ENCODE peak calls at places on chromosomes 3 and 15, in five cellular contexts. F, A, M, N and R are unnamed samples.

GRCh38 chr3:103511891-103512290 is 1077.1 kb downstream of the ZPLD1 start:
- DNase-seq in F (no peak), A (no peak), M (no peak), N (no peak), R (no peak)

GRCh38 chr15:83993591-83993990 is 242.0 kb upstream of the GOLGA6L4 start:
- DNase-seq in F (no peak), A (no peak), M (no peak), N (no peak), R (no peak)

GRCh38 chr3:76061654-76062053 is 276.3 kb upstream of the ZNF717 start:
- DNase-seq in F (no peak), A (no peak), M (no peak), N (no peak), R (no peak)

GRCh38 chr3:177213806-177214528 is 16.7 kb upstream of the TBL1XR1 start:
- DNase-seq in F (no peak), A (no peak), M (no peak), N (no peak), R (no peak)

GRCh38 chr3:77041156-77041696 is 1.3 kb downstream of the ROBO2 start:
- DNase-seq in F (no peak), A (no peak), M (no peak), N (no peak), R (no peak)

GRCh38 chr3:36800533-36801116 is 36.3 kb upstream of the DCLK3 start:
- DNase-seq in F (no peak), A (no peak), M (no peak), N (no peak), R (no peak)

GRCh38 chr15:29437888-29438713 is 168.5 kb upstream of the NSMCE3 start:
- DNase-seq in F (no peak), A (no peak), M (no peak), N (no peak), R (no peak)

GRCh38 chr3:138078901-138079344 is 36.5 kb downstream of the DZIP1L start:
- DNase-seq in F (no peak), A (no peak), M (peak; percentile 94), N (peak; percentile 98), R (no peak)

GRCh38 chr15:96181873-96182301 is 148.6 kb upstream of the NR2F2 start:
- DNase-seq in F (no peak), A (no peak), M (peak; percentile 52), N (peak; percentile 69), R (peak; percentile 25)

GRCh38 chr15:83010709-83011270 is 649 bp downstream of the C15orf40 start:
- DNase-seq in F (no peak), A (peak; percentile 91), M (peak; percentile 79), N (peak; percentile 78), R (peak; percentile 56)

GRCh38 chr3:189513281-189514151 is 117.7 kb upstream of the TP63 start:
- DNase-seq in F (no peak), A (no peak), M (no peak), N (no peak), R (no peak)

GRCh38 chr3:126781889-126782491 is 78.0 kb downstream of the CHCHD6 start:
- DNase-seq in F (no peak), A (no peak), M (peak; percentile 61), N (peak; percentile 14), R (no peak)

GRCh38 chr3:44264146-44264545 is 22.5 kb downstream of the TOPAZ1 start:
- DNase-seq in F (no peak), A (no peak), M (no peak), N (no peak), R (no peak)

GRCh38 chr3:109071349-109072142 is 46.4 kb downstream of the MORC1 start:
- DNase-seq in F (no peak), A (no peak), M (no peak), N (no peak), R (no peak)

GRCh38 chr15:89119489-89120478 is 31.5 kb downstream of the ABHD2 start:
- DNase-seq in F (no peak), A (no peak), M (no peak), N (peak; percentile 95), R (no peak)

GRCh38 chr3:117278424-117279190 is 569.0 kb downstream of the TUSC7 start:
- DNase-seq in F (no peak), A (no peak), M (no peak), N (no peak), R (no peak)

GRCh38 chr15:99426431-99427105 is 139.2 kb upstream of the MEF2A start:
- DNase-seq in F (peak; percentile 72), A (no peak), M (no peak), N (no peak), R (no peak)

GRCh38 chr15:75669191-75669878 is 21.6 kb downstream of the SNX33 start:
- DNase-seq in F (peak; percentile 89), A (no peak), M (no peak), N (no peak), R (no peak)

GRCh38 chr3:93867425-93867824 is 106.3 kb downstream of the PROS1 start:
- DNase-seq in F (no peak), A (no peak), M (no peak), N (no peak), R (no peak)

GRCh38 chr15:101359365-101359947 is 64.4 kb upstream of the SNRPA1 start:
- DNase-seq in F (no peak), A (no peak), M (no peak), N (peak; percentile 24), R (no peak)

GRCh38 chr15:101027920-101028319 is 108.8 kb downstream of the LRRK1 start:
- DNase-seq in F (peak; percentile 27), A (peak; percentile 27), M (no peak), N (no peak), R (no peak)

GRCh38 chr3:129822679-129823078 is 70.8 kb downstream of the TMCC1 start:
- DNase-seq in F (no peak), A (no peak), M (peak; percentile 50), N (no peak), R (no peak)

GRCh38 chr3:52240059-52240885 is 1.3 kb upstream of the TWF2 start:
- DNase-seq in F (peak; percentile 29), A (no peak), M (peak; percentile 87), N (peak; percentile 88), R (no peak)

GRCh38 chr3:37905987-37906674 is 44.5 kb downstream of the CTDSPL start:
- DNase-seq in F (no peak), A (no peak), M (peak; percentile 65), N (peak; percentile 22), R (no peak)

GRCh38 chr15:85667491-85668424 is 127.0 kb downstream of the KLHL25 start:
- DNase-seq in F (no peak), A (no peak), M (peak; percentile 100), N (peak; percentile 99), R (no peak)

GRCh38 chr15:89998141-89998661 is 2.9 kb upstream of the ZNF710 start:
- DNase-seq in F (no peak), A (no peak), M (peak; percentile 66), N (peak; percentile 77), R (no peak)

GRCh38 chr15:100189849-100190248 is 151.9 kb downstream of the ADAMTS17 start:
- DNase-seq in F (no peak), A (peak; percentile 13), M (no peak), N (no peak), R (no peak)

GRCh38 chr3:112333386-112334334 is 704 bp downstream of the CD200 start:
- DNase-seq in F (no peak), A (peak; percentile 76), M (no peak), N (no peak), R (no peak)

GRCh38 chr3:149186726-149187125 is 34.9 kb downstream of the CP start:
- DNase-seq in F (no peak), A (no peak), M (no peak), N (no peak), R (no peak)

GRCh38 chr3:194575484-194576210 is 57.6 kb downstream of the TMEM44 start:
- DNase-seq in F (no peak), A (peak; percentile 67), M (no peak), N (peak; percentile 61), R (no peak)

GRCh38 chr15:99536422-99537033 is 29.3 kb upstream of the MEF2A start:
- DNase-seq in F (no peak), A (no peak), M (peak; percentile 78), N (peak; percentile 83), R (no peak)

GRCh38 chr15:63939531-63940130 is 105.9 kb upstream of the HERC1 start:
- DNase-seq in F (no peak), A (peak; percentile 60), M (peak; percentile 22), N (peak; percentile 73), R (no peak)

GRCh38 chr3:46076606-46077005 is 49.3 kb upstream of the XCR1 start:
- DNase-seq in F (no peak), A (no peak), M (no peak), N (no peak), R (no peak)
- TF ChIP-seq CTCF in F (peak; percentile 54), A (no peak), M (peak; percentile 53), N (peak; percentile 37), R (no peak)

DNA sequence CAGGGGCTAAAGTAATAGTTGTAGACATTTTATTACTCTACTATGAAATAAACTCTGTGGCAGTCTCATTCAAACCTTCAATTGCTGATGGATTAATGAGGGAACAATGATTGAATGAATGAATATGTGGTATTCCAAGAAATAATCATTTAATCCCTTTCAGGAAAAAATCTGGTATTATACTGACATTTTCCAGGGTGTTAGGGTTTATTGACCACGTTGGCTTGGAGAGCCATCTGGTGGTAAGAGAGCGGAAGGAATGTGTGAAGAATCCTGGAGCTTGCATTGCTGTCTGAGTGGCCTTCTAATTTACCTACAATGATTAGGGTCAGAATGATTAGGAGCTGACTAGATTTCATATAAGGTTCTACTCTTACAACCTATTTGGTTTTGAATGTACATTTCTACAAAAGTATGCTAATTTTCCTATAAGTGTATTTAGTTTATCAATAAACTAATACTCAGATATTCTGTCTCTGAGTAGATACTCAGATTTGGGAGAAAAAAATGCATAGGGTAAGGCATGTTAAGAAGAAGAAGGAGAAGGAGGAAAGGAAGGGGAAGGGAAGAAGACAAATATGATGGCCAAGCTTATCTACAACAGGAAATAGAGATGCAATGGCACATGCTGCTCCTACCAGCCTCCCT is 249.9 kb downstream of the ROBO1 start:
- DNase-seq in F (no peak), A (peak; percentile 64), M (peak; percentile 26), N (peak; percentile 49), R (no peak)
- TF ChIP-seq CTCF in F (peak; percentile 86), A (peak; percentile 90), M (peak; percentile 75), N (peak; percentile 80), R (no peak)

DNA sequence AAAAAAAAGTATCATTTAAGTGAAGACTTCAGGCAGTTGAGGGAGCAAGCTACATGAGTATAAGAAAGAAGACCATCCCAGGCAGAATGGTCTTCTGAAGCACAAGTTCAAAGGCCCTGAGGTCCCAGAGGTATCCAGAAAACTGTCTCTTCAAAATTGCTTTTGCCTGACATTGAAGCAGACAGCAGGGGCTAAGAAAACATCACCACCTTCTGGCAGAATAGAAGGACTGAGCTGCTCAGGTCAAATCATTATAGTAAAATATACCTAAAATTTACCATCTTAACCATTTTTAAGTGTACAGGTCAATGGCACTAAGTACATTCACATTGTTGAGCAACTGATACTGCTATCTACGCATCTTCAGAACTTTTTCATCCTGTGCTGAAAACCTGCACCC is 16.4 kb downstream of the GPR160 start:
- DNase-seq in F (no peak), A (no peak), M (no peak), N (no peak), R (no peak)
- TF ChIP-seq CTCF in F (peak; percentile 48), A (peak; percentile 64), M (peak; percentile 63), N (peak; percentile 44), R (no peak)

DNA sequence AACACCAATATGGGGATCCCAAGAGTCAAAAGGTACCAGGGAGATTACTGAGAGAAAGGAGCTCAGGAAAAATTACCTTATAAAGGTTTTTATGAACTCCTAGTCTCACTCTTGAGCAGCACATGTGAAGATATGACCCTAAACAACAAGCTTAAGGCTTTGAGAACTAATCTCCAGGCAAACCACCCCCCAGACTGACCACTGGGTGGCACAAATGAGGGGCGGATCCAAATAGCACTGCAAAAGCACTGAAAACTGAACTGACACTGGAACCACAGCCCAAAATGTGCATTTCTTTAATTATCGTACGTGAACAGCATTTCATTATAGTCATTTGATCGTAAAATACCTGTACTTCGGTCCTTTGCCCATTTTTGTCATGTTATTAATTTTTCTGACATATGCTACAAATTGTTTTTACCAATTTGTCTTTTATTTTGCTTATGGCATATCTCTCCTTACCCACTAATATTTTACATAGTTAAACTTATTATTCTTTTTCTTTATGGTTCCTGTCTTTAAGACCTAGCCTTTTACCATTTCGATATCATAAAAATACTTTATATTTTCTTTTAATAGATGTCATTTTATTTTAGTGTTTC is 31.5 kb upstream of the TFDP2 start:
- DNase-seq in F (no peak), A (peak; percentile 76), M (peak; percentile 8), N (peak; percentile 33), R (no peak)
- TF ChIP-seq CTCF in F (peak; percentile 79), A (peak; percentile 81), M (peak; percentile 79), N (peak; percentile 82), R (no peak)